ENCODE peak calls at places on chromosomes 13 and 19, in eight cellular contexts. L is endothelial cell, R is coronary artery, M is neural crest cell, K is endodermal cell, W is Peyer's patch, G is GM12878, T is foreskin fibroblast. E is an unnamed sample.

GRCh38 chr19:54439174-54439851 is 9.7 kb upstream of the LENG8 start:
- DNase-seq in T (peak; percentile 48), R (no peak), W (peak; percentile 76), L (peak; percentile 66), K (peak; percentile 92), G (no peak), M (peak; percentile 59), E (no peak)

GRCh38 chr13:30113531-30113930 is 193.8 kb downstream of the KATNAL1 start:
- DNase-seq in M (no peak), T (no peak), W (no peak), G (no peak), R (no peak), L (no peak), K (no peak), E (no peak)

GRCh38 chr19:42312370-42312769 is 739 bp upstream of the TMEM145 start:
- DNase-seq in K (no peak), T (no peak), G (no peak), M (no peak), W (no peak), L (no peak), R (no peak), E (no peak)

GRCh38 chr19:4911786-4912672 is 2.7 kb downstream of the UHRF1 start:
- DNase-seq in R (peak; percentile 86), T (peak; percentile 100), K (peak; percentile 80), M (peak; percentile 54), G (no peak), W (peak; percentile 77), L (peak; percentile 55), E (no peak)

GRCh38 chr19:19777692-19778091 is 43.9 kb downstream of the ZNF506 start:
- DNase-seq in M (no peak), G (no peak), R (no peak), L (no peak), T (no peak), K (no peak), W (no peak), E (no peak)

GRCh38 chr19:10007811-10008211 is 2.5 kb downstream of the COL5A3 start:
- DNase-seq in G (no peak), R (no peak), L (no peak), M (no peak), T (peak; percentile 57), K (no peak), W (no peak), E (no peak)

GRCh38 chr13:78589206-78589605 is 14.1 kb downstream of the POU4F1 start:
- DNase-seq in G (no peak), M (peak; percentile 71), L (peak; percentile 78), W (no peak), R (no peak), T (peak; percentile 32), K (peak; percentile 95), E (no peak)

GRCh38 chr13:48797761-48798160 is 144.0 kb downstream of the CYSLTR2 start:
- DNase-seq in W (no peak), R (no peak), G (no peak), L (no peak), T (no peak), M (no peak), K (no peak), E (no peak)

GRCh38 chr13:66099825-66100224 is 1130.3 kb downstream of the PCDH9 start:
- DNase-seq in M (no peak), R (no peak), T (no peak), L (no peak), G (no peak), W (no peak), K (peak; percentile 46), E (no peak)

GRCh38 chr13:58906329-58907007 is 1257.3 kb downstream of the DIAPH3 start:
- DNase-seq in L (no peak), K (no peak), M (no peak), W (no peak), G (no peak), R (no peak), T (no peak), E (no peak)

GRCh38 chr13:32121316-32121715 is 89.7 kb downstream of the FRY start:
- DNase-seq in T (peak; percentile 74), G (no peak), K (no peak), W (no peak), L (no peak), M (no peak), R (no peak), E (no peak)

GRCh38 chr13:43157796-43158195 is 134.4 kb downstream of the DNAJC15 start:
- DNase-seq in K (no peak), W (no peak), T (peak; percentile 45), R (no peak), M (no peak), G (no peak), L (no peak), E (no peak)

GRCh38 chr13:53200498-53201453 is 172.2 kb downstream of the OLFM4 start:
- DNase-seq in R (no peak), T (peak; percentile 1), W (peak; percentile 54), L (peak; percentile 92), M (peak; percentile 87), G (no peak), K (peak; percentile 95), E (peak; percentile 69)

GRCh38 chr19:47274071-47274890 is at the start of gene INAFM1:
- DNase-seq in K (peak; percentile 100), W (peak; percentile 100), M (peak; percentile 99), G (peak; percentile 67), R (peak; percentile 98), T (peak; percentile 97), L (peak; percentile 100), E (peak; percentile 100)

GRCh38 chr19:42344336-42344893 is 19.0 kb downstream of the MEGF8 start:
- DNase-seq in L (no peak), M (no peak), W (no peak), K (no peak), R (no peak), T (no peak), G (no peak), E (no peak)

GRCh38 chr19:38376576-38376975 is 2.2 kb downstream of the PSMD8 start:
- DNase-seq in R (no peak), W (no peak), M (no peak), K (no peak), T (no peak), L (no peak), G (no peak), E (no peak)

GRCh38 chr19:1199531-1199930 is 6.0 kb upstream of the STK11 start:
- DNase-seq in W (no peak), M (no peak), T (no peak), L (no peak), K (no peak), R (no peak), G (no peak), E (no peak)

GRCh38 chr19:17997969-17998826 is 9.8 kb upstream of the ARRDC2 start:
- DNase-seq in T (peak; percentile 71), G (no peak), W (peak; percentile 73), K (peak; percentile 89), M (no peak), L (peak; percentile 44), R (peak; percentile 81), E (no peak)
- TF ChIP-seq CTCF in T (no peak), G (peak; percentile 11), W (no peak), K (peak; percentile 70), M (peak; percentile 35), L (peak; percentile 27), R (no peak), E (peak; percentile 27)

DNA sequence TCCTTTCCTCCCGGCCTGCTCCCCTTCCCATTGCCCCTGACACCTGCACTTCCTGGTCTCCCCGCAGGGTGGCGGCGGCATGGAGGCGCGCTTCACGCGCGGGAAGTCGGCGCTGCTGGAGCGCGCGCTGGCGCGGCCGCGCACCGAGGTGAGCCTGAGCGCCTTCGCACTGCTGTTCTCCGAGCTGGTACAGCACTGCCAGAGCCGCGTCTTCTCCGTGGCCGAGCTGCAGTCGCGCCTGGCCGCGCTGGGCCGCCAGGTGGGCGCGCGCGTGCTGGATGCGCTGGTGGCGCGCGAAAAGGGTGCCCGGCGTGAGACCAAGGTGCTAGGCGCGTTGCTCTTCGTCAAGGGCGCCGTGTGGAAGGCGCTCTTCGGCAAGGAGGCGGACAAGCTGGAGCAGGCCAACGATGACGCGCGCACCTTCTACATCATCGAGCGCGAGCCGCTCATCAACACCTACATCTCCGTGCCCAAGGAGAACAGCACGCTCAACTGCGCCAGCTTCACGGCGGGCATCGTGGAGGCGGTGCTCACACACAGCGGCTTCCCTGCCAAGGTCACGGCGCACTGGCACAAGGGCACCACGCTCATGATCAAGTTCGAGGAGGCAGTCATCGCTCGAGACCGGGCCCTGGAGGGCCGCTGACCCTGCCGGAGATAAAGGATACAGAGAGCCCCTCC is 1.7 kb downstream of the TRAPPC5 start:
- DNase-seq in K (no peak), L (no peak), M (no peak), T (no peak), W (no peak), G (no peak), R (no peak), E (no peak)
- TF ChIP-seq CTCF in K (peak; percentile 59), L (no peak), M (no peak), T (no peak), W (no peak), G (no peak), R (no peak), E (no peak)

DNA sequence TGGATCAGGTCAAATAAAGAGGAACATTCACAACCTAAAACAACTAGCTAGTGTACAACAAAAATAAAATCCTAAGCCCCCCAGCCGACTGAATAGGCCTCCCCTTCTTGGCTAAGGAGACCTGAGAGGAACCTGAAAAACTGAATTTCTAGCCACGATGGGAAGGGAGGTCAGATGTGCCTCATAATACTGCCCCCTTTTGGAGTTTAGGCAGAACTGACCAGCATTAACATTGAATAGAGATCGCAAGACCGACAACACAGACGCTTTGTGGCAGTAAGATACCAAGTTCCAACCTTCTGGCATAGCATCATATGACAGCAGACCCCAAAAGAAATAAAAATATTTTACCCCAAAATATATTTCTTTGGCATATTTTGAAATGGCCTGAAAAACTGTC is 15.9 kb downstream of the CBY2 start:
- DNase-seq in G (no peak), M (no peak), R (no peak), L (peak; percentile 18), W (no peak), K (peak; percentile 59), T (peak; percentile 39), E (no peak)
- TF ChIP-seq CTCF in G (peak; percentile 80), M (peak; percentile 67), R (no peak), L (peak; percentile 80), W (no peak), K (peak; percentile 91), T (peak; percentile 56), E (peak; percentile 39)

GRCh38 chr13:60583196-60583908 is 186.3 kb downstream of the TDRD3 start:
- DNase-seq in L (no peak), M (no peak), R (no peak), T (peak; percentile 14), W (no peak), K (peak; percentile 63), G (no peak), E (no peak)
- TF ChIP-seq CTCF in L (no peak), M (no peak), R (no peak), T (no peak), W (no peak), K (peak; percentile 49), G (no peak), E (no peak)

GRCh38 chr13:39047560-39047959 is 9.3 kb downstream of the NHLRC3 start:
- DNase-seq in T (no peak), K (peak; percentile 80), M (no peak), L (peak; percentile 19), W (no peak), R (no peak), G (no peak), E (no peak)
- TF ChIP-seq CTCF in T (peak; percentile 3), K (peak; percentile 66), M (peak; percentile 53), L (no peak), W (no peak), R (no peak), G (peak; percentile 12), E (no peak)

GRCh38 chr13:44667950-44668349 is 91.8 kb upstream of the TSC22D1 start:
- DNase-seq in R (no peak), M (no peak), W (no peak), T (peak; percentile 42), G (no peak), K (no peak), L (no peak), E (no peak)
- TF ChIP-seq CTCF in R (no peak), M (no peak), W (no peak), T (no peak), G (no peak), K (no peak), L (no peak), E (no peak)

E was measured in mesothelial cell of epicardium.